ENCODE peak calls at places on chromosomes 2 and 18, in ten cellular contexts. One of them, this sample, is unnamed.

GRCh38 chr2:61585383-61585782 is 47.2 kb upstream of the XPO1 start:
- DNase-seq in HS-5: no peak
- DNase-seq in LoVo: no peak
- DNase-seq in dermis blood vessel endothelial cell: peak; percentile 84
- DNase-seq in SIG-M5: no peak
- DNase-seq in NCI-H1417: no peak
- DNase-seq in activated CD8-positive, alpha-beta memory T cell treated with anti-CD3 and anti-CD28 coated beads for 1 hour: no peak
- DNase-seq in AG20443: no peak
- DNase-seq in mesenchymal stem cell: no peak
- DNase-seq in PC-9: no peak
- DNase-seq in this sample: no peak

GRCh38 chr2:97851172-97851571 is 137.8 kb downstream of the ZAP70 start:
- DNase-seq in LoVo: no peak
- DNase-seq in mesenchymal stem cell: no peak
- DNase-seq in AG20443: no peak
- DNase-seq in activated CD8-positive, alpha-beta memory T cell treated with anti-CD3 and anti-CD28 coated beads for 1 hour: no peak
- DNase-seq in PC-9: no peak
- DNase-seq in SIG-M5: no peak
- DNase-seq in NCI-H1417: no peak
- DNase-seq in HS-5: no peak
- DNase-seq in dermis blood vessel endothelial cell: no peak
- DNase-seq in this sample: no peak

GRCh38 chr18:35634376-35634775 is 52.8 kb downstream of the GALNT1 start:
- DNase-seq in NCI-H1417: no peak
- DNase-seq in mesenchymal stem cell: peak; percentile 84
- DNase-seq in LoVo: no peak
- DNase-seq in PC-9: no peak
- DNase-seq in activated CD8-positive, alpha-beta memory T cell treated with anti-CD3 and anti-CD28 coated beads for 1 hour: no peak
- DNase-seq in AG20443: no peak
- DNase-seq in SIG-M5: no peak
- DNase-seq in HS-5: no peak
- DNase-seq in dermis blood vessel endothelial cell: peak; percentile 49
- DNase-seq in this sample: peak; percentile 50

GRCh38 chr2:43568226-43568625 is 27.6 kb downstream of the THADA start:
- DNase-seq in activated CD8-positive, alpha-beta memory T cell treated with anti-CD3 and anti-CD28 coated beads for 1 hour: no peak
- DNase-seq in HS-5: no peak
- DNase-seq in AG20443: no peak
- DNase-seq in dermis blood vessel endothelial cell: no peak
- DNase-seq in PC-9: no peak
- DNase-seq in LoVo: no peak
- DNase-seq in SIG-M5: no peak
- DNase-seq in mesenchymal stem cell: no peak
- DNase-seq in NCI-H1417: no peak
- DNase-seq in this sample: no peak

GRCh38 chr2:1609706-1610485 is 134.4 kb downstream of the PXDN start:
- DNase-seq in activated CD8-positive, alpha-beta memory T cell treated with anti-CD3 and anti-CD28 coated beads for 1 hour: no peak
- DNase-seq in mesenchymal stem cell: no peak
- DNase-seq in PC-9: no peak
- DNase-seq in dermis blood vessel endothelial cell: no peak
- DNase-seq in SIG-M5: no peak
- DNase-seq in NCI-H1417: no peak
- DNase-seq in HS-5: no peak
- DNase-seq in LoVo: no peak
- DNase-seq in AG20443: no peak
- DNase-seq in this sample: no peak

GRCh38 chr2:205903549-205904129 is 182.3 kb downstream of the INO80D start:
- DNase-seq in dermis blood vessel endothelial cell: peak; percentile 71
- DNase-seq in HS-5: no peak
- DNase-seq in NCI-H1417: peak; percentile 9
- DNase-seq in AG20443: peak; percentile 44
- DNase-seq in mesenchymal stem cell: peak; percentile 30
- DNase-seq in activated CD8-positive, alpha-beta memory T cell treated with anti-CD3 and anti-CD28 coated beads for 1 hour: no peak
- DNase-seq in SIG-M5: no peak
- DNase-seq in PC-9: no peak
- DNase-seq in LoVo: peak; percentile 42
- DNase-seq in this sample: no peak

GRCh38 chr2:37648316-37649011 is 23.0 kb downstream of the CDC42EP3 start:
- DNase-seq in NCI-H1417: no peak
- DNase-seq in mesenchymal stem cell: no peak
- DNase-seq in activated CD8-positive, alpha-beta memory T cell treated with anti-CD3 and anti-CD28 coated beads for 1 hour: no peak
- DNase-seq in dermis blood vessel endothelial cell: peak; percentile 92
- DNase-seq in SIG-M5: no peak
- DNase-seq in LoVo: no peak
- DNase-seq in PC-9: no peak
- DNase-seq in AG20443: no peak
- DNase-seq in HS-5: no peak
- DNase-seq in this sample: no peak

GRCh38 chr2:240467659-240468299 is 32.3 kb downstream of the GPC1 start:
- DNase-seq in HS-5: no peak
- DNase-seq in NCI-H1417: no peak
- DNase-seq in AG20443: peak; percentile 22
- DNase-seq in PC-9: peak; percentile 20
- DNase-seq in SIG-M5: no peak
- DNase-seq in dermis blood vessel endothelial cell: no peak
- DNase-seq in LoVo: no peak
- DNase-seq in mesenchymal stem cell: no peak
- DNase-seq in activated CD8-positive, alpha-beta memory T cell treated with anti-CD3 and anti-CD28 coated beads for 1 hour: no peak
- DNase-seq in this sample: no peak

GRCh38 chr18:41954827-41955613 is at the start of gene PIK3C3:
- DNase-seq in LoVo: peak; percentile 94
- DNase-seq in mesenchymal stem cell: peak; percentile 97
- DNase-seq in dermis blood vessel endothelial cell: peak; percentile 99
- DNase-seq in HS-5: peak; percentile 68
- DNase-seq in SIG-M5: peak; percentile 72
- DNase-seq in AG20443: peak; percentile 97
- DNase-seq in activated CD8-positive, alpha-beta memory T cell treated with anti-CD3 and anti-CD28 coated beads for 1 hour: peak; percentile 97
- DNase-seq in PC-9: peak; percentile 87
- DNase-seq in NCI-H1417: peak; percentile 99
- DNase-seq in this sample: peak; percentile 93

GRCh38 chr18:74114206-74114605 is 33.4 kb downstream of the FBXO15 start:
- DNase-seq in PC-9: no peak
- DNase-seq in SIG-M5: no peak
- DNase-seq in AG20443: no peak
- DNase-seq in mesenchymal stem cell: peak; percentile 33
- DNase-seq in LoVo: no peak
- DNase-seq in dermis blood vessel endothelial cell: no peak
- DNase-seq in HS-5: no peak
- DNase-seq in activated CD8-positive, alpha-beta memory T cell treated with anti-CD3 and anti-CD28 coated beads for 1 hour: no peak
- DNase-seq in NCI-H1417: peak; percentile 65
- DNase-seq in this sample: no peak

GRCh38 chr2:216350214-216350789 is 22.0 kb downstream of the MARCHF4 start:
- DNase-seq in LoVo: no peak
- DNase-seq in AG20443: peak; percentile 77
- DNase-seq in HS-5: no peak
- DNase-seq in dermis blood vessel endothelial cell: peak; percentile 60
- DNase-seq in NCI-H1417: no peak
- DNase-seq in SIG-M5: no peak
- DNase-seq in mesenchymal stem cell: peak; percentile 73
- DNase-seq in activated CD8-positive, alpha-beta memory T cell treated with anti-CD3 and anti-CD28 coated beads for 1 hour: no peak
- DNase-seq in PC-9: no peak
- DNase-seq in this sample: no peak

GRCh38 chr2:45214550-45214949 is 205.3 kb upstream of the SIX2 start:
- DNase-seq in PC-9: no peak
- DNase-seq in LoVo: no peak
- DNase-seq in AG20443: no peak
- DNase-seq in dermis blood vessel endothelial cell: no peak
- DNase-seq in mesenchymal stem cell: no peak
- DNase-seq in HS-5: no peak
- DNase-seq in SIG-M5: no peak
- DNase-seq in NCI-H1417: no peak
- DNase-seq in activated CD8-positive, alpha-beta memory T cell treated with anti-CD3 and anti-CD28 coated beads for 1 hour: no peak
- DNase-seq in this sample: no peak

GRCh38 chr18:9925369-9925768 is 11.6 kb downstream of the VAPA start:
- DNase-seq in LoVo: no peak
- DNase-seq in AG20443: no peak
- DNase-seq in PC-9: no peak
- DNase-seq in activated CD8-positive, alpha-beta memory T cell treated with anti-CD3 and anti-CD28 coated beads for 1 hour: no peak
- DNase-seq in HS-5: no peak
- DNase-seq in mesenchymal stem cell: no peak
- DNase-seq in dermis blood vessel endothelial cell: peak; percentile 66
- DNase-seq in NCI-H1417: no peak
- DNase-seq in SIG-M5: no peak
- DNase-seq in this sample: no peak

GRCh38 chr2:71004356-71004755 is 9.7 kb upstream of the TEX261 start:
- DNase-seq in SIG-M5: no peak
- DNase-seq in HS-5: no peak
- DNase-seq in NCI-H1417: no peak
- DNase-seq in mesenchymal stem cell: no peak
- DNase-seq in dermis blood vessel endothelial cell: no peak
- DNase-seq in LoVo: no peak
- DNase-seq in AG20443: no peak
- DNase-seq in activated CD8-positive, alpha-beta memory T cell treated with anti-CD3 and anti-CD28 coated beads for 1 hour: no peak
- DNase-seq in PC-9: no peak
- DNase-seq in this sample: no peak

GRCh38 chr2:233469261-233470006 is 97.1 kb downstream of the USP40 start:
- DNase-seq in SIG-M5: no peak
- DNase-seq in mesenchymal stem cell: no peak
- DNase-seq in PC-9: no peak
- DNase-seq in HS-5: no peak
- DNase-seq in AG20443: no peak
- DNase-seq in NCI-H1417: peak; percentile 48
- DNase-seq in activated CD8-positive, alpha-beta memory T cell treated with anti-CD3 and anti-CD28 coated beads for 1 hour: no peak
- DNase-seq in dermis blood vessel endothelial cell: no peak
- DNase-seq in LoVo: no peak
- DNase-seq in this sample: no peak

GRCh38 chr2:143936758-143937562 is 583.0 kb downstream of the ZEB2 start:
- DNase-seq in LoVo: no peak
- DNase-seq in SIG-M5: no peak
- DNase-seq in PC-9: no peak
- DNase-seq in NCI-H1417: peak; percentile 72
- DNase-seq in HS-5: no peak
- DNase-seq in AG20443: peak; percentile 60
- DNase-seq in dermis blood vessel endothelial cell: peak; percentile 59
- DNase-seq in mesenchymal stem cell: peak; percentile 45
- DNase-seq in activated CD8-positive, alpha-beta memory T cell treated with anti-CD3 and anti-CD28 coated beads for 1 hour: no peak
- DNase-seq in this sample: peak; percentile 55

This sample was measured in SJSA1.